ENCODE peak calls at places on chromosomes 3 and 15, in ten cellular contexts. I is fibroblast of lung, S is NB4, U is upper lobe of right lung, J is left ventricle myocardium inferior, D is endodermal cell, A is AG09309, Z is fibroblast of pulmonary artery, M is choroid plexus epithelial cell, W is psoas muscle. H is an unnamed sample.

GRCh38 chr3:30135190-30135589 is 471.2 kb upstream of the TGFBR2 start:
- DNase-seq in Z (peak), S (no peak), J (peak), U (no peak), W (no peak), D (no peak), A (no peak), I (no peak), M (peak), H (no peak)

GRCh38 chr3:46717447-46718231 is at the start of gene PRSS50:
- DNase-seq in Z (no peak), S (peak), M (no peak), I (no peak), J (no peak), W (peak), U (peak), D (peak), A (no peak), H (no peak)

GRCh38 chr3:16171009-16171408 is 3.5 kb upstream of the GALNT15 start:
- DNase-seq in U (no peak), W (no peak), I (no peak), A (no peak), D (no peak), S (no peak), M (peak), Z (no peak), J (no peak), H (no peak)

GRCh38 chr15:53843869-53844569 is 84.6 kb upstream of the WDR72 start:
- DNase-seq in A (no peak), D (no peak), M (no peak), I (no peak), U (no peak), Z (no peak), W (no peak), J (no peak), S (no peak), H (no peak)

GRCh38 chr15:99717129-99718024 is 15.9 kb downstream of the LYSMD4 start:
- DNase-seq in W (peak), I (no peak), D (no peak), J (peak), Z (no peak), A (no peak), M (no peak), U (no peak), S (no peak), H (no peak)

GRCh38 chr15:88312941-88313579 is 56.5 kb upstream of the NTRK3 start:
- DNase-seq in M (no peak), Z (no peak), I (peak), S (no peak), A (peak), U (no peak), W (no peak), J (no peak), D (no peak), H (peak)

GRCh38 chr15:90930861-90931629 is 1.3 kb downstream of the HDDC3 start:
- DNase-seq in Z (no peak), U (no peak), A (no peak), M (no peak), D (no peak), W (peak), I (no peak), J (no peak), S (no peak), H (no peak)

GRCh38 chr15:29934251-29934650 is 112.0 kb upstream of the TJP1 start:
- DNase-seq in M (peak), W (no peak), Z (peak), I (peak), U (no peak), S (no peak), J (no peak), D (no peak), A (no peak), H (peak)

GRCh38 chr3:97821413-97821809 is 400 bp upstream of the CRYBG3 start:
- DNase-seq in M (peak), I (peak), A (no peak), J (peak), Z (peak), U (peak), S (no peak), W (peak), D (peak), H (no peak)

GRCh38 chr15:23642413-23643044 is 5.1 kb downstream of the MAGEL2 start:
- DNase-seq in Z (peak), J (peak), A (peak), D (peak), I (peak), W (peak), U (peak), M (peak), S (peak), H (no peak)

GRCh38 chr3:123562547-123562946 is 22.3 kb downstream of the HACD2 start:
- DNase-seq in S (no peak), U (no peak), D (no peak), I (no peak), Z (no peak), J (no peak), A (no peak), M (no peak), W (no peak), H (no peak)

GRCh38 chr3:109713288-109713687 is 375.9 kb upstream of the DPPA4 start:
- DNase-seq in W (no peak), I (no peak), U (no peak), S (no peak), Z (no peak), D (no peak), A (no peak), M (no peak), J (no peak), H (no peak)

GRCh38 chr15:99452728-99453643 is 112.8 kb upstream of the MEF2A start:
- DNase-seq in A (no peak), I (peak), U (peak), J (peak), S (peak), M (peak), W (peak), Z (peak), D (peak), H (no peak)

GRCh38 chr3:188185717-188186236 is 31.8 kb downstream of the LPP start:
- DNase-seq in W (peak), A (no peak), J (no peak), S (no peak), D (no peak), I (peak), M (peak), U (no peak), Z (no peak), H (no peak)

GRCh38 chr3:56702487-56703315 is 19.6 kb upstream of the TASOR start:
- DNase-seq in U (no peak), S (peak), M (peak), I (peak), J (no peak), W (no peak), A (peak), Z (peak), D (peak), H (peak)

GRCh38 chr15:88878720-88879184 is 16.6 kb downstream of the HAPLN3 start:
- DNase-seq in S (peak), I (peak), M (peak), A (no peak), W (peak), U (no peak), Z (peak), D (peak), J (no peak), H (no peak)

GRCh38 chr15:35306361-35306981 is 221.4 kb upstream of the NANOGP8 start:
- DNase-seq in W (no peak), S (no peak), A (no peak), Z (peak), I (peak), M (peak), U (no peak), D (no peak), J (no peak), H (no peak)

GRCh38 chr15:100726070-100726420 is 123.7 kb downstream of the ASB7 start:
- DNase-seq in A (no peak), J (no peak), I (no peak), S (no peak), Z (no peak), W (no peak), M (no peak), D (peak), U (no peak), H (no peak)

GRCh38 chr15:81723758-81724157 is 322.1 kb downstream of the MEX3B start:
- DNase-seq in I (no peak), W (no peak), U (no peak), D (no peak), Z (no peak), M (no peak), J (no peak), S (no peak), A (no peak), H (no peak)

GRCh38 chr15:23797747-23798157 is 110.6 kb upstream of the NDN start:
- DNase-seq in S (no peak), M (no peak), J (no peak), I (no peak), A (no peak), Z (no peak), U (no peak), D (no peak), W (no peak), H (no peak)

GRCh38 chr3:123834631-123835030 is 49.5 kb downstream of the MYLK start:
- DNase-seq in W (no peak), I (peak), D (no peak), M (peak), S (peak), Z (peak), U (no peak), J (no peak), A (peak), H (peak)

GRCh38 chr3:45976191-45977091 is 19.2 kb downstream of the FYCO1 start:
- DNase-seq in S (no peak), D (no peak), M (no peak), W (no peak), I (no peak), U (no peak), Z (no peak), J (no peak), A (no peak), H (no peak)

GRCh38 chr3:4980229-4981159 is 1.3 kb downstream of the BHLHE40 start:
- DNase-seq in S (peak), W (peak), D (peak), U (peak), I (peak), Z (peak), A (peak), M (peak), J (peak), H (no peak)

GRCh38 chr3:9420850-9421549 is 23.6 kb downstream of the SETD5 start:
- DNase-seq in M (peak), W (no peak), I (peak), Z (peak), D (no peak), U (no peak), S (no peak), J (no peak), A (no peak), H (no peak)

GRCh38 chr3:44960387-44961026 is 15.5 kb downstream of the ZDHHC3 start:
- DNase-seq in D (no peak), Z (peak), U (no peak), M (peak), W (no peak), A (no peak), I (no peak), S (peak), J (no peak), H (no peak)

GRCh38 chr3:14142567-14143270 is 17.9 kb downstream of the TMEM43 start:
- DNase-seq in M (no peak), S (no peak), U (no peak), W (no peak), Z (no peak), I (no peak), A (no peak), J (no peak), D (peak), H (no peak)

GRCh38 chr15:39585394-39585841 is 4.5 kb downstream of the THBS1 start:
- DNase-seq in Z (peak), S (no peak), W (no peak), U (no peak), J (no peak), D (no peak), A (peak), I (peak), M (no peak), H (peak)

GRCh38 chr15:45114076-45114750 is at the start of the genes DUOX2 and DUOXA2:
- DNase-seq in I (no peak), U (peak), Z (no peak), J (no peak), M (no peak), W (no peak), D (peak), S (no peak), A (no peak), H (no peak)

GRCh38 chr3:15633766-15634588 is 32.4 kb downstream of the BTD start:
- DNase-seq in J (no peak), Z (no peak), I (peak), A (no peak), U (no peak), M (no peak), W (no peak), S (no peak), D (no peak), H (no peak)

GRCh38 chr3:123298903-123299302 is 97.2 kb downstream of the SEC22A start:
- DNase-seq in W (no peak), J (no peak), M (no peak), A (no peak), I (no peak), S (no peak), D (no peak), Z (peak), U (no peak), H (no peak)

GRCh38 chr15:92098869-92099268 is 245.4 kb downstream of the SLCO3A1 start:
- DNase-seq in W (no peak), D (peak), M (no peak), U (no peak), S (no peak), Z (no peak), A (no peak), J (peak), I (no peak), H (no peak)

GRCh38 chr3:101725890-101726275 is 1.5 kb downstream of the CEP97 start:
- DNase-seq in M (no peak), W (no peak), A (no peak), D (no peak), Z (no peak), U (no peak), S (no peak), I (no peak), J (no peak), H (no peak)

GRCh38 chr3:179837374-179837773 is 184.5 kb downstream of the USP13 start:
- DNase-seq in I (no peak), J (no peak), W (no peak), S (peak), A (no peak), U (no peak), Z (peak), M (peak), D (no peak), H (no peak)

GRCh38 chr3:9340450-9341009 is 22.3 kb upstream of the THUMPD3 start:
- DNase-seq in M (peak), S (no peak), U (no peak), W (no peak), I (peak), D (no peak), A (peak), J (no peak), Z (peak), H (no peak)

GRCh38 chr3:60841355-60841754 is 409.9 kb downstream of the FHIT start:
- DNase-seq in Z (peak), I (peak), D (no peak), A (peak), U (no peak), W (no peak), J (no peak), M (peak), S (no peak), H (no peak)

GRCh38 chr3:147410126-147410517 is 957 bp downstream of the ZIC1 start:
- DNase-seq in S (no peak), D (peak), U (no peak), M (peak), W (no peak), A (no peak), I (no peak), J (no peak), Z (no peak), H (no peak)

GRCh38 chr3:100954990-100955389 is 38.2 kb downstream of the ABI3BP start:
- DNase-seq in A (peak), U (no peak), S (no peak), M (peak), Z (peak), D (no peak), J (peak), I (peak), W (peak), H (peak)

GRCh38 chr3:64238971-64239667 is 13.9 kb upstream of the PRICKLE2 start:
- DNase-seq in I (peak), J (peak), U (peak), M (peak), D (peak), Z (peak), W (peak), A (peak), S (no peak), H (peak)
- H3K4me3 ChIP-seq in I (peak), J (peak), U (no peak), M (peak), D (peak), Z (no peak), W (no peak), A (no peak), S (no peak), H (peak)

GRCh38 chr15:77031376-77032050 is 36.6 kb downstream of the PSTPIP1 start:
- DNase-seq in Z (no peak), D (peak), J (no peak), W (peak), A (no peak), M (peak), U (peak), I (no peak), S (peak), H (no peak)
- TF ChIP-seq CTCF in Z (no peak), D (no peak), J (no peak), W (peak), A (no peak), M (peak), U (peak), I (no peak), S (peak), H (no peak)

DNA sequence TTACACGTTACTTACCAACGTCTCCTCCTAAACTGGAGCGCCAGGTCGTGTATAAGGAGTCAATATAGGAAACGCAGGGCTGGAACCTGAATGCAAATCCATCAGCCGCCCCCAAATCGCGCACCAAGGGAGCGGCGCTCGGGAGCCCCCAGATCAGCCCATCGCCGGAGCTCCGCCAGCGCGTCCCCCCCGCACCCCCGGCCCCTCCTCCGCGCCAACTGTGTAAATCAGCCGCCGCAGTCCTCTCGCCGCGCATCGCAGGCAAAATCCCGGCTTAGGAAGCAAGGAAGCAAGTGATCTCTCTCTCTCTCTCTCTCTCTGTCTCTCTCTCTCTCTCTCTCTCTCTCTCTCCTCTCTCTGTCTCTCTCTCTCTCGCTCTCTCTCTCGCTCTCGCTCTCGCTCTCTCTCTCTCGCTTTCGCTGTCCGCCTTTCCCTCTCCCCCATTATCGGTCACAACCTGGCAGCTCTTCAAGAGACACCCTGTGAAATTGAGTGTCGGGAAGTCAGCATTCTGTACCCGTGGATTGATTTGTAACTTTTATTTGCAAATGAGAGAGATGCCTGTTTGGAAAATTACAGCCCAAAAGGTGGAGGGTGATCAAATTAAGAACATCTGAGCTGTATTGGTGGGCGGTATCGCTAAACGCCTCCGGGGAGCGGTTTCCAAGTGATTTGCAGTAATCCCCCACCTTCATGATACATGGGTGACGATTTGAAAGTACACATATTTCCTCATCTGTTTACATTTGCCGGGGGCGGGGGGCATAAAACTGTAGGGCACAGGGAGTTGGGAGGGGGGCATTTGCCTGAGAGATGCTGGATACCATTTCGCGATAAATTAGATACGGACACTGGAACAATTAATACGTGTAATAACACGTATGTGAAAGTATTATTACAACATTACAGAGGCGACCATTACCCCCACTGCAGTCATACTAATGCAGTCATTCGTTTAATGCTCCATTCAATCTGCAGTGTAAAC is 685 bp upstream of the SLITRK3 start:
- DNase-seq in A (no peak), U (peak), D (peak), J (no peak), W (no peak), Z (no peak), I (peak), M (peak), S (no peak), H (no peak)
- H3K4me3 ChIP-seq in A (peak), U (peak), D (peak), J (peak), W (peak), Z (peak), I (peak), M (peak), S (no peak), H (no peak)

GRCh38 chr3:187066228-187066995 is 72.9 kb downstream of the RPL39L start:
- DNase-seq in I (peak), A (no peak), W (no peak), Z (peak), S (peak), U (no peak), J (no peak), M (peak), D (peak), H (no peak)
- TF ChIP-seq CTCF in I (no peak), A (peak), W (peak), Z (peak), S (peak), U (peak), J (peak), M (peak), D (peak), H (peak)

DNA sequence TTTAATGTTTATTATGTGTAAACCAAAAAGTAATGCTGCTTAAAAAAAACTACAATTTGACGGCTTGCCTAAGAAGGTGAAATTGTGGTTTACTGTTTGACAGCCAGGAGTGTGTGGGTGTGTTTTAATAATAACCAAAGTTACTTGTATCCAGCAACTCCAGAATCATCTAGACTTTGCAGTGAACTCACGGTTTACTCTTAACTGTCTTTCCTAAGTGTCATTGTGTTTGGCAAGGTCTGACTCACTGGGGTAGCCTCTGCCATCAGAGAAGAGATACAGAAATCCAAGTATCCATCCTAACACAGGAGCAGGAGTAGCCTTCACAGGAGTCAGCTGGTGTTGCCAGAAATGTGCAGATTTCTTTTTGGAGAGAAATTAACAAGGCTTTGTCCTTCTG is 151.1 kb downstream of the CTNNB1 start:
- DNase-seq in M (peak), A (no peak), Z (peak), D (no peak), U (no peak), W (no peak), S (no peak), J (no peak), I (peak), H (no peak)
- H3K4me3 ChIP-seq in M (no peak), A (no peak), Z (no peak), D (no peak), U (no peak), W (no peak), S (no peak), J (no peak), I (no peak), H (no peak)

DNA sequence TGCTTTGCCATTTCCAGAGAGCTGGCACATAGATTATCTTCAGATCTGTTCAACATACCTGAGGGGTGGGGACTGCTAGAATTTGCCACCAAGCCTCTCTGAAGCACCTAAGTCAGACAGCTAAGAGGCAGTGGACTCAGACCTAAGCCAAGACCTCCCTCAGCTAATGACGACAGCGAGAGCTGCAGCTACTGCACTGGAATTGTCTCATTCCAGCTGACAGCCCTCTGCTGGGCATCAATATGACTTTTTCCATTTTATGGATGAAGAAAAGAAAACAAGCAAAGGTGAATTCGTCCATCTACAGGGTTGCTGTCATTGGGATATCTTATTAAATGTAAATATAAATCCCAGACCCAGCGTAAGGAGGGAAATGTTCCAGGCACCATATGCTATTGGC is 85.3 kb upstream of the LRTM1 start:
- DNase-seq in A (no peak), J (no peak), Z (peak), W (no peak), D (no peak), U (no peak), M (peak), I (peak), S (no peak), H (no peak)
- TF ChIP-seq CTCF in A (peak), J (peak), Z (peak), W (no peak), D (peak), U (no peak), M (peak), I (peak), S (no peak), H (peak)

H was measured in AG04449.